ENCODE peak calls at places on chromosomes 3 and 15, in four cellular contexts. E is H9, F is WTC11, S is sciatic nerve. W is an unnamed sample.

GRCh38 chr3:104628185-104628789 is 738.4 kb upstream of the ALCAM start:
- DNase-seq in F (no peak), E (no peak), S (no peak), W (peak)

GRCh38 chr3:52237659-52238172 is 1.2 kb downstream of the TWF2 start:
- DNase-seq in F (no peak), E (peak), S (peak), W (peak)

GRCh38 chr15:34984884-34985630 is 3.0 kb downstream of the ZNF770 start:
- DNase-seq in E (no peak), F (no peak), S (no peak), W (no peak)

GRCh38 chr15:91032919-91033803 is 10.8 kb upstream of the VPS33B start:
- DNase-seq in F (peak), S (no peak), E (peak), W (no peak)

GRCh38 chr15:58490405-58491150 is 58.8 kb downstream of the LIPC start:
- DNase-seq in F (no peak), E (no peak), S (no peak), W (no peak)

GRCh38 chr3:169044341-169045113 is 619.0 kb downstream of the MECOM start:
- DNase-seq in E (no peak), F (no peak), S (no peak), W (peak)

GRCh38 chr3:149967067-149967685 is 3.5 kb downstream of the PFN2 start:
- DNase-seq in S (no peak), E (no peak), F (no peak), W (no peak)

GRCh38 chr3:66615643-66616301 is 115.0 kb upstream of the LRIG1 start:
- DNase-seq in F (no peak), E (no peak), S (no peak), W (no peak)

GRCh38 chr3:42819351-42819965 is 10.2 kb downstream of the ACKR2 start:
- DNase-seq in E (peak), S (no peak), F (peak), W (no peak)

GRCh38 chr15:78638658-78639314 is 2.2 kb downstream of the CHRNB4 start:
- DNase-seq in S (no peak), F (peak), E (peak), W (peak)

GRCh38 chr3:13192471-13193213 is 119.4 kb upstream of the IQSEC1 start:
- DNase-seq in S (no peak), E (peak), F (peak), W (no peak)

GRCh38 chr15:57566840-57567239 is 24.9 kb upstream of the MYZAP start:
- DNase-seq in S (no peak), E (no peak), F (no peak), W (peak)

GRCh38 chr3:116020495-116020894 is 397.2 kb downstream of the GAP43 start:
- DNase-seq in F (no peak), E (no peak), S (no peak), W (peak)

GRCh38 chr3:187490366-187490765 is 122.2 kb downstream of the RTP4 start:
- DNase-seq in F (no peak), E (no peak), S (no peak), W (no peak)

GRCh38 chr15:40295870-40296560 is 11.7 kb downstream of the PLCB2 start:
- DNase-seq in S (no peak), E (no peak), F (no peak), W (no peak)

GRCh38 chr15:70479785-70480184 is 283.6 kb downstream of the UACA start:
- DNase-seq in E (no peak), F (no peak), S (no peak), W (no peak)

GRCh38 chr3:10219737-10220136 is 28.5 kb upstream of the TATDN2 start:
- DNase-seq in S (no peak), E (no peak), F (no peak), W (no peak)

GRCh38 chr15:29480278-29480677 is 210.7 kb upstream of the NSMCE3 start:
- DNase-seq in S (no peak), F (no peak), E (no peak), W (no peak)

GRCh38 chr3:43894176-43895049 is 203.7 kb downstream of the ABHD5 start:
- DNase-seq in S (peak), E (peak), F (peak), W (peak)

GRCh38 chr3:33277193-33277882 is at the start of gene FBXL2:
- DNase-seq in E (peak), F (peak), S (peak), W (peak)

GRCh38 chr3:144942093-144942492 is 970.5 kb downstream of the DIPK2A start:
- DNase-seq in S (no peak), F (no peak), E (no peak), W (no peak)

GRCh38 chr3:72818915-72819314 is 29.3 kb downstream of the SHQ1 start:
- DNase-seq in F (no peak), S (no peak), E (no peak), W (no peak)

GRCh38 chr15:64566629-64567427 is 106.5 kb downstream of the ZNF609 start:
- DNase-seq in E (no peak), F (no peak), S (no peak), W (no peak)

W was measured in GM04504.